ENCODE peak calls at places on chromosomes 6 and 20, in four cellular contexts. A is spleen, F is uterus, Y is AG09309. K is an unnamed sample.

GRCh38 chr6:110090876-110091275 is 88.6 kb downstream of the WASF1 start:
- DNase-seq in A (no peak), Y (no peak), F (no peak), K (no peak)

GRCh38 chr6:4358414-4359107 is 223.2 kb upstream of the ECI2 start:
- DNase-seq in F (peak; percentile 87), Y (peak; percentile 99), A (peak; percentile 82), K (peak; percentile 95)

GRCh38 chr6:107616776-107617175 is 126.9 kb downstream of the SOBP start:
- DNase-seq in F (no peak), A (no peak), Y (no peak), K (peak; percentile 37)

GRCh38 chr6:143536866-143537691 is 25.6 kb upstream of the FUCA2 start:
- DNase-seq in A (peak; percentile 93), F (peak; percentile 23), Y (no peak), K (peak; percentile 53)

GRCh38 chr20:59145926-59146800 is 17.5 kb upstream of the ZNF831 start:
- DNase-seq in Y (no peak), F (no peak), A (peak; percentile 85), K (no peak)

GRCh38 chr6:119445666-119446622 is 96.4 kb upstream of the MAN1A1 start:
- DNase-seq in F (no peak), Y (peak; percentile 42), A (no peak), K (no peak)

GRCh38 chr6:48826884-48827701 is 636.0 kb downstream of the MMUT start:
- DNase-seq in Y (peak; percentile 92), F (no peak), A (no peak), K (no peak)

GRCh38 chr20:34345426-34345757 is 17.7 kb upstream of the ITCH start:
- DNase-seq in A (no peak), F (no peak), Y (no peak), K (no peak)

GRCh38 chr6:6943411-6943810 is 164.3 kb upstream of the RREB1 start:
- DNase-seq in F (no peak), Y (no peak), A (no peak), K (no peak)
- H3K4me3 ChIP-seq in F (no peak overlapping the region), Y (no peak overlapping the region), A (no peak overlapping the region), K (no peak overlapping the region)

GRCh38 chr6:100595456-100595855 is 130.7 kb upstream of the SIM1 start:
- DNase-seq in Y (no peak), A (no peak), F (no peak), K (no peak)
- H3K4me3 ChIP-seq in Y (no peak overlapping the region), A (no peak overlapping the region), F (no peak overlapping the region), K (no peak overlapping the region)

DNA sequence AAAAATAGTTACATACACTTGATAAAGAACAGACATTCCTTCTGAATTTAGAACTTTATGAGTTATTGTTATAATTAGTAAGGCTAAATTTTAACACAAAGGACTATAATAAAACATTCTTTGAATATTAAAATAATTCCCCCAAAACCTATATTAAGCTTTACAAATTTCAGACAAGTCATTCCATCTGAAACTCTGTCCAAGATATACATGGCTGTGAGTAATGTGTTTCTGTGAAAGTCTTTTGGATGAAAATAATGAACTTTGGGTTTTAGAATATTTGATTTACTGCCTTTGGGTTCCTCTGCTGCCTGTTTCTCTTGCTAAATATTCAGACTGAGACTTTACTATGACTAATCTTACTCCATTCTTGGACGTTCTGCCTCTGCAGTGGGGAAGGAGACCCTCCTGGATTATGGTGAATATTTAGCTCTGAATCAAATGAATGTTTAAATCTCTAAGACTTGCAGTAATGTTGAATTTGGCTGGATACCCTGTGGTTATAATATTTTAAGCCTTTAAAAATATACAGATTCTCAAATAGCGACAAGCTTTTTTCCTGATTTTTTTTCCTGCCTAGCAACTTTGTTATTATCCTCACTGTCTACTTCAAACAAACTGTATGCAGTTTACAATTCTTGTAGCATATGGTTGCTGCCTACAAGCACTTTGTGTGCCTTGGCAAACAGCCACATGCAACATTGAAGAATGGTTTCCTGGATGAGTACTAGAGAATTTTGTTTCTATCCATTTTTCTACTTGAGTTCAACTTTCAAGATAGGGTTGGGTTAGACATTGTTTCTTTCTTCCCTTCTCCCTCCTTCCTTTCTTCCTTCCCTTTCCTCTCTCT is 51.4 kb downstream of the TXLNB start:
- DNase-seq in F (no peak), Y (peak; percentile 34), A (no peak), K (no peak)
- H3K4me3 ChIP-seq in F (no peak overlapping the region), Y (no peak overlapping the region), A (no peak overlapping the region), K (no peak overlapping the region)

GRCh38 chr20:19888269-19888669 is 128.9 kb upstream of the NAA20 start:
- DNase-seq in Y (no peak), F (peak; percentile 21), A (no peak), K (no peak)

GRCh38 chr20:19887566-19888268 is 129.4 kb upstream of the NAA20 start:
- DNase-seq in A (no peak), Y (no peak), F (no peak), K (no peak)

GRCh38 chr20:19885576-19885956 is 127.5 kb downstream of the RIN2 start:
- DNase-seq in A (no peak), Y (no peak), F (no peak), K (no peak)

GRCh38 chr20:19886666-19887288 is 128.7 kb downstream of the RIN2 start:
- DNase-seq in A (no peak), F (no peak), Y (no peak), K (no peak)

GRCh38 chr20:19885981-19886665 is 128.1 kb downstream of the RIN2 start:
- DNase-seq in A (no peak), F (peak; percentile 33), Y (no peak), K (peak; percentile 40)
- H3K4me3 ChIP-seq in A (peak overlapping the region; percentile 49), F (no peak overlapping the region), Y (no peak overlapping the region), K (peak overlapping the region; percentile 44)

K was measured in right cardiac atrium.